ENCODE peak calls at places on chromosomes 4 and X, in six cellular contexts. J is A673; A is adrenal gland; Y is esophagus muscularis mucosa; P is mesothelial cell of epicardium; M is CD8-positive, alpha-beta T cell. L is an unnamed sample.

GRCh38 chr4:139641218-139641617 is 24.4 kb upstream of the MGST2 start:
- DNase-seq in P (no peak), Y (no peak), J (no peak), M (no peak), A (no peak), L (no peak)

GRCh38 chr4:28354874-28355273 is 1494.2 kb downstream of the STIM2 start:
- DNase-seq in P (no peak), Y (no peak), M (no peak), J (peak; percentile 92), A (no peak), L (no peak)

GRCh38 chrX:10577863-10578262 is 42.5 kb downstream of the MID1 start:
- DNase-seq in M (no peak), A (no peak), Y (no peak), J (no peak), P (no peak), L (no peak)

GRCh38 chrX:17496407-17496806 is 121.4 kb downstream of the NHS start:
- DNase-seq in Y (no peak), J (no peak), A (no peak), P (no peak), M (no peak), L (peak; percentile 18)

GRCh38 chrX:120140293-120140981 is 18.0 kb upstream of the RHOXF2 start:
- DNase-seq in P (no peak), M (no peak), Y (no peak), A (no peak), J (no peak), L (no peak)

GRCh38 chr4:6502747-6503465 is 30.5 kb upstream of the PPP2R2C start:
- DNase-seq in P (no peak), M (no peak), A (peak; percentile 30), J (no peak), Y (peak; percentile 62), L (no peak)

GRCh38 chr4:66974665-66975064 is 570.6 kb downstream of the CENPC start:
- DNase-seq in J (no peak), Y (no peak), P (no peak), A (no peak), M (no peak), L (no peak)

GRCh38 chr4:153296424-153296823 is 48.1 kb upstream of the MND1 start:
- DNase-seq in A (no peak), Y (peak; percentile 77), M (no peak), J (peak; percentile 19), P (peak; percentile 44), L (no peak)

GRCh38 chr4:185396724-185397402 is at the start of gene ANKRD37:
- DNase-seq in M (peak; percentile 19), Y (no peak), J (no peak), A (peak; percentile 81), P (no peak), L (peak; percentile 95)

GRCh38 chrX:73851014-73852009 is 288.3 kb downstream of the CHIC1 start:
- DNase-seq in A (no peak), Y (no peak), P (no peak), J (peak; percentile 94), M (no peak), L (peak; percentile 92)

GRCh38 chr4:185358514-185359433 is 37.0 kb downstream of the LRP2BP start:
- DNase-seq in M (no peak), P (no peak), Y (no peak), A (no peak), J (no peak), L (no peak)

GRCh38 chr4:168541608-168541953 is 44.7 kb downstream of the PALLD start:
- DNase-seq in A (no peak), J (no peak), P (no peak), Y (no peak), M (no peak), L (no peak)

GRCh38 chrX:42697544-42697943 is 80.4 kb downstream of the PPP1R2C start:
- DNase-seq in A (no peak), J (no peak), M (no peak), Y (no peak), P (no peak), L (no peak)

GRCh38 chrX:100635989-100636320 is 651 bp downstream of the TSPAN6 start:
- DNase-seq in M (no peak), A (no peak), P (no peak), J (no peak), Y (no peak), L (no peak)

GRCh38 chr4:184280104-184280503 is 62.4 kb upstream of the ENPP6 start:
- DNase-seq in J (no peak), P (no peak), M (no peak), Y (peak; percentile 31), A (peak; percentile 6), L (no peak)

GRCh38 chr4:114272226-114272625 is 292.8 kb upstream of the ARSJ start:
- DNase-seq in P (no peak), Y (no peak), A (no peak), J (peak; percentile 10), M (no peak), L (no peak)

GRCh38 chrX:38170556-38170955 is 50.1 kb downstream of the SRPX start:
- DNase-seq in Y (no peak), J (no peak), A (no peak), M (no peak), P (no peak), L (no peak)

GRCh38 chrX:38172596-38172995 is 48.1 kb downstream of the SRPX start:
- DNase-seq in P (no peak), A (no peak), M (no peak), Y (no peak), J (no peak), L (no peak)

GRCh38 chrX:38175140-38175539 is 45.5 kb downstream of the SRPX start:
- DNase-seq in A (peak; percentile 56), M (no peak), P (peak; percentile 45), J (peak; percentile 72), Y (no peak), L (peak; percentile 51)
- TF ChIP-seq CTCF in A (peak; percentile 38), M (no peak), P (no peak), J (peak; percentile 67), Y (peak; percentile 16), L (peak; percentile 47)

GRCh38 chr4:2352729-2353221 is 65.7 kb downstream of the ZFYVE28 start:
- DNase-seq in Y (no peak), J (no peak), P (no peak), A (peak; percentile 37), M (no peak), L (no peak)

GRCh38 chr4:2352171-2352570 is 66.3 kb downstream of the ZFYVE28 start:
- DNase-seq in A (peak; percentile 35), Y (no peak), M (no peak), J (no peak), P (peak; percentile 34), L (no peak)

GRCh38 chr4:2353222-2354107 is 65.0 kb downstream of the ZFYVE28 start:
- DNase-seq in A (peak; percentile 69), Y (no peak), J (no peak), M (no peak), P (no peak), L (no peak)

GRCh38 chr4:2354760-2355159 is 63.7 kb downstream of the ZFYVE28 start:
- DNase-seq in M (peak; percentile 39), Y (no peak), A (no peak), P (no peak), J (no peak), L (no peak)

GRCh38 chr4:2354127-2354526 is 64.3 kb downstream of the ZFYVE28 start:
- DNase-seq in M (peak; percentile 46), Y (no peak), A (no peak), P (no peak), J (peak; percentile 24), L (no peak)
- TF ChIP-seq CTCF in M (peak; percentile 49), Y (peak; percentile 24), A (no peak), P (no peak), J (peak; percentile 46), L (no peak)

GRCh38 chr4:54668031-54668611 is 10.4 kb downstream of the KIT start:
- DNase-seq in Y (no peak), J (no peak), P (no peak), M (no peak), A (no peak), L (no peak)

GRCh38 chr4:54664400-54664799 is 6.6 kb downstream of the KIT start:
- DNase-seq in M (no peak), P (no peak), A (no peak), Y (no peak), J (no peak), L (no peak)

DNA sequence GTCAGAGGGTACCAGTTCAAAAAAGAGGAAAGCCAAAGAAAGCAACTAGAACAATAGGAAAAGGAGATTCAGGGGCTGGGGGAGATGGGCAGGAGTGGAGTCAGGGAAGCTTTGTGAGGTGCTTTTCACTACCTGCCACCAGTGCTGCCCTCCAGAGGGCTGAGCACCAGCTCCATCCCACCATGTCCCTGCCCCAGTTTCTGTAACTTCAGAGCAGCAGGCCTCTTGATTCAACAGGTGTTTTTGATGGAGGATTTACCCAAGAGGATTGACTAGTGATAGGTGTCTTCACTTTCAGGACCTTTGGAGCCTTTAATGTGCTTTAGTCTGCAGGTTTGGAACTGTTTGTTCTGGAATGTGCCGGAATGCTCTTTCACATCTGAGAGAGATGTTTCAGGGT is 12.1 kb downstream of the KIT start:
- DNase-seq in J (no peak), Y (no peak), P (no peak), A (no peak), M (no peak), L (no peak)
- TF ChIP-seq CTCF in J (no peak), Y (no peak), P (no peak), A (no peak), M (no peak), L (no peak)

GRCh38 chr4:160372390-160372789 is 1269.5 kb downstream of the RAPGEF2 start:
- DNase-seq in A (no peak), Y (no peak), P (no peak), J (no peak), M (no peak), L (no peak)

GRCh38 chr4:160370046-160370445 is 1267.2 kb downstream of the RAPGEF2 start:
- DNase-seq in M (no peak), A (no peak), J (no peak), P (no peak), Y (no peak), L (no peak)

GRCh38 chr4:160373911-160374310 is 1271.0 kb downstream of the RAPGEF2 start:
- DNase-seq in P (no peak), J (no peak), A (no peak), M (no peak), Y (no peak), L (no peak)

GRCh38 chr4:160375746-160376452 is 1273.0 kb downstream of the RAPGEF2 start:
- DNase-seq in P (no peak), J (no peak), A (no peak), M (peak; percentile 16), Y (no peak), L (no peak)

GRCh38 chr4:160371446-160371845 is 1268.6 kb downstream of the RAPGEF2 start:
- DNase-seq in Y (no peak), M (no peak), A (no peak), J (no peak), P (no peak), L (no peak)
- TF ChIP-seq CTCF in Y (no peak), M (no peak), A (no peak), J (no peak), P (no peak), L (no peak)